ENCODE peak calls at places on chromosomes 13 and 19, in ten cellular contexts. X is GM13976, C is BE2C, W is right atrium auricular region, J is cardiac muscle cell, V is heart right ventricle, E is MCF 10A, Z is left lung, O is cardiac fibroblast, S is neural crest cell. H is an unnamed sample.

GRCh38 chr19:24062222-24062621 is 24.8 kb upstream of the ZNF254 start:
- DNase-seq in W (no peak), Z (no peak), C (no peak), V (no peak), O (no peak), S (no peak), X (no peak), E (no peak), J (no peak), H (no peak)

GRCh38 chr13:31967155-31967554 is 64.4 kb upstream of the FRY start:
- DNase-seq in Z (no peak), C (no peak), E (peak), S (no peak), O (no peak), V (no peak), X (no peak), J (no peak), W (no peak), H (no peak)

GRCh38 chr13:20721454-20722357 is 18.2 kb downstream of the IL17D start:
- DNase-seq in W (peak), S (no peak), C (no peak), J (peak), X (no peak), V (peak), O (peak), E (peak), Z (no peak), H (no peak)

GRCh38 chr19:40599331-40600085 is 1.7 kb upstream of the LTBP4 start:
- DNase-seq in W (no peak), X (no peak), O (no peak), S (no peak), C (no peak), J (no peak), E (no peak), Z (no peak), V (peak), H (no peak)

GRCh38 chr19:56108447-56109195 is 12.5 kb downstream of the ZNF787 start:
- DNase-seq in W (peak), O (peak), V (peak), J (no peak), S (no peak), E (no peak), Z (no peak), X (no peak), C (no peak), H (no peak)

GRCh38 chr13:110663491-110663890 is 42.4 kb downstream of the CARS2 start:
- DNase-seq in W (no peak), J (no peak), E (no peak), X (no peak), V (no peak), S (no peak), O (no peak), C (no peak), Z (no peak), H (no peak)

GRCh38 chr19:3253270-3253669 is 28.8 kb downstream of the CELF5 start:
- DNase-seq in Z (no peak), E (no peak), V (no peak), C (no peak), J (no peak), W (no peak), X (no peak), S (no peak), O (peak), H (no peak)

GRCh38 chr19:13953021-13953531 is 767 bp downstream of the DCAF15 start:
- DNase-seq in V (no peak), Z (no peak), E (peak), X (no peak), J (no peak), O (peak), C (no peak), S (no peak), W (no peak), H (no peak)

GRCh38 chr19:1087813-1088418 is 7.3 kb downstream of the POLR2E start:
- DNase-seq in E (no peak), V (no peak), S (no peak), Z (peak), O (no peak), W (peak), J (no peak), C (no peak), X (peak), H (no peak)

GRCh38 chr19:18046066-18046718 is 38.2 kb downstream of the ARRDC2 start:
- DNase-seq in O (peak), W (peak), E (peak), X (no peak), V (no peak), C (no peak), S (no peak), Z (no peak), J (no peak), H (no peak)

GRCh38 chr13:74778946-74779345 is 644.7 kb upstream of the KLF12 start:
- DNase-seq in S (no peak), V (no peak), C (no peak), X (no peak), O (peak), E (no peak), J (no peak), Z (no peak), W (no peak), H (no peak)

GRCh38 chr13:99040536-99041141 is 62.8 kb upstream of the DOCK9 start:
- DNase-seq in W (no peak), Z (no peak), V (no peak), C (no peak), O (no peak), E (no peak), S (no peak), J (no peak), X (no peak), H (no peak)

GRCh38 chr19:18391509-18392075 is 5.6 kb downstream of the GDF15 start:
- DNase-seq in X (no peak), C (no peak), V (no peak), O (no peak), S (no peak), E (no peak), J (no peak), Z (no peak), W (no peak), H (no peak)

GRCh38 chr19:4401482-4402170 is 814 bp upstream of the CHAF1A start:
- DNase-seq in C (no peak), V (no peak), O (no peak), E (no peak), Z (no peak), W (no peak), S (no peak), X (no peak), J (no peak), H (no peak)
- TF ChIP-seq CTCF in C (no peak), V (no peak), O (no peak), E (no peak), Z (no peak), W (no peak), S (no peak), X (no peak), J (no peak), H (no peak)

GRCh38 chr13:64993514-64994164 is 2236.5 kb downstream of the PCDH9 start:
- DNase-seq in X (no peak), S (no peak), V (no peak), E (no peak), Z (no peak), W (no peak), J (no peak), C (no peak), O (no peak), H (no peak)

GRCh38 chr13:64992314-64992713 is 2237.8 kb downstream of the PCDH9 start:
- DNase-seq in E (no peak), V (no peak), W (no peak), S (no peak), Z (no peak), J (no peak), O (no peak), C (no peak), X (no peak), H (no peak)

DNA sequence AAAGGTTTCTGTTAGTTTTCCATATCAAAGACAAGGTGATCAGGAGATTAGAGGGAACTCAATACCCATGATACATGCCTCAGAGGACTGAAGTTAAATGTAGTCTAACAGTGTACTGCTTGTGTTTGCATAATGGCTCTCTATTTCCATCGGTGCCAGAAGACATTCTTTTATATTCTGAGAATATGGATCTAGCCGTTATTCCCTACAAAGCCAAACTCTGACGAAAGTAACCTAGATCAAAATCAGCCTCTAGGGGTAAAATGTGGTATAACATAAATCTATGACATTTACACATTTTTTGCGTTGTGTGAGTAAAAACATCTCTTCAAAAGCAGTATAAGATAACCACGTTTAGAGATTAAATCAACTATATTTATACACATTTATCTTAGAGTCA is 2232.7 kb downstream of the PCDH9 start:
- DNase-seq in Z (no peak), J (no peak), E (no peak), S (no peak), X (no peak), V (no peak), C (no peak), O (no peak), W (no peak), H (no peak)
- TF ChIP-seq CTCF in Z (no peak), J (no peak), E (no peak), S (peak), X (no peak), V (no peak), C (peak), O (no peak), W (no peak), H (peak)

GRCh38 chr19:4368128-4368820 is 24.9 kb downstream of the MPND start:
- DNase-seq in S (no peak), O (no peak), X (no peak), E (peak), V (no peak), Z (no peak), J (no peak), W (no peak), C (peak), H (no peak)
- TF ChIP-seq CTCF in S (no peak), O (no peak), X (no peak), E (no peak), V (no peak), Z (no peak), J (no peak), W (no peak), C (no peak), H (no peak)

GRCh38 chr19:39533003-39533512 is 406 bp upstream of the EID2B start:
- DNase-seq in J (no peak), Z (no peak), V (no peak), S (no peak), E (no peak), X (no peak), C (no peak), O (no peak), W (no peak), H (no peak)
- TF ChIP-seq CTCF in J (no peak), Z (peak), V (no peak), S (peak), E (no peak), X (no peak), C (no peak), O (no peak), W (no peak), H (no peak)

GRCh38 chr19:44592451-44592890 is 20.9 kb upstream of the IGSF23 start:
- DNase-seq in O (no peak), W (no peak), X (no peak), Z (no peak), J (no peak), S (no peak), V (no peak), C (no peak), E (no peak), H (no peak)

GRCh38 chr19:44590245-44591059 is 22.9 kb upstream of the IGSF23 start:
- DNase-seq in C (no peak), S (no peak), X (no peak), W (no peak), Z (no peak), V (no peak), O (no peak), E (no peak), J (no peak), H (no peak)

GRCh38 chr19:44588753-44589112 is 24.6 kb upstream of the IGSF23 start:
- DNase-seq in J (no peak), S (no peak), V (no peak), C (no peak), Z (no peak), O (no peak), X (no peak), E (no peak), W (no peak), H (no peak)

GRCh38 chr19:44585371-44586141 is 27.8 kb upstream of the IGSF23 start:
- DNase-seq in V (no peak), X (no peak), J (no peak), S (no peak), W (no peak), O (peak), C (no peak), Z (no peak), E (peak), H (no peak)

GRCh38 chr19:44587863-44588752 is 25.3 kb upstream of the IGSF23 start:
- DNase-seq in X (no peak), Z (no peak), O (peak), E (peak), W (no peak), V (no peak), S (no peak), J (no peak), C (no peak), H (no peak)
- TF ChIP-seq CTCF in X (no peak), Z (no peak), O (peak), E (peak), W (peak), V (no peak), S (no peak), J (peak), C (peak), H (no peak)

GRCh38 chr19:35055715-35056179 is 14.2 kb downstream of the HPN start:
- DNase-seq in O (no peak), Z (no peak), S (no peak), V (no peak), E (peak), W (no peak), J (no peak), X (peak), C (no peak), H (no peak)
- TF ChIP-seq CTCF in O (no peak), Z (no peak), S (no peak), V (no peak), E (peak), W (peak), J (no peak), X (peak), C (peak), H (peak)

GRCh38 chr19:47187797-47188196 is 43.2 kb downstream of the BBC3 start:
- DNase-seq in Z (no peak), O (no peak), W (no peak), J (no peak), E (no peak), C (no peak), X (no peak), V (no peak), S (no peak), H (no peak)
- TF ChIP-seq CTCF in Z (no peak), O (no peak), W (no peak), J (no peak), E (no peak), C (no peak), X (no peak), V (no peak), S (no peak), H (no peak)

DNA sequence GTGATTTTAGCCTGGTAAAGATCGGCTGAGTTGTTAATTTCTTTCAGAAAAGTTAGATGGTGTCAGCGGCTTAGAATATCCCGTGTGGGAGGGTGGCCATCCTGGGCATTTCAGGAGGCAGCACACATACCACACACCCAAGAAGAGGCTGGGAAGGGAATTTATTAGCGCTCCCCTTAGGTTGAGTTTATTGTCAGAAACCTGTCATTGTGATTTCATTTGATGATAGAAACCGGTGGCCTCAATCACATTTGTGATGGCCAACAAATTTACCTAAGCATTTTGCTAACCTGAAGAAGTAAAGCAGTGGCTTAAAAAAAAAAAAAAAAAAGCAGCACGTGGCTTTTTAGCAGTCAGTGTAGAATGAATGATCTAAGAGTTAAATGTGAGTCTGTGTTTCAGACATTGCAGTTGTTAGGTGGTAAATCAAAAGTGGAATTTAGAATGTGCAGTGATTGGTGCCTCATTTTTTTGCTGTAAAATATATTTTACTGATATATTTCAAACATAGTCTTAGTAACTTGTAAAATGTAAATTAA is 2.7 kb downstream of the SIPA1L3 start:
- DNase-seq in V (no peak), J (no peak), E (no peak), Z (no peak), C (no peak), W (no peak), S (no peak), X (no peak), O (no peak), H (no peak)
- TF ChIP-seq CTCF in V (no peak), J (no peak), E (no peak), Z (no peak), C (no peak), W (no peak), S (no peak), X (no peak), O (no peak), H (no peak)

GRCh38 chr13:26810095-26810494 is 49.5 kb upstream of the GPR12 start:
- DNase-seq in X (no peak), E (no peak), W (no peak), S (no peak), V (no peak), Z (no peak), C (no peak), J (no peak), O (no peak), H (no peak)

GRCh38 chr13:26813626-26814348 is 53.2 kb upstream of the GPR12 start:
- DNase-seq in J (no peak), X (no peak), E (peak), W (no peak), S (no peak), Z (no peak), V (no peak), C (no peak), O (no peak), H (no peak)

GRCh38 chr13:26816876-26817275 is 56.3 kb upstream of the GPR12 start:
- DNase-seq in C (no peak), O (no peak), Z (no peak), X (no peak), E (no peak), S (no peak), W (no peak), J (peak), V (no peak), H (no peak)

GRCh38 chr13:26806891-26807290 is 46.3 kb upstream of the GPR12 start:
- DNase-seq in V (no peak), C (no peak), S (no peak), W (no peak), E (no peak), X (no peak), Z (no peak), J (no peak), O (no peak), H (no peak)

GRCh38 chr13:26811636-26812035 is 51.0 kb upstream of the GPR12 start:
- DNase-seq in Z (no peak), J (no peak), C (no peak), W (no peak), X (no peak), E (no peak), V (no peak), O (no peak), S (no peak), H (no peak)
- TF ChIP-seq CTCF in Z (no peak), J (no peak), C (no peak), W (no peak), X (no peak), E (no peak), V (no peak), O (no peak), S (no peak), H (no peak)

GRCh38 chr19:38556521-38557174 is 61.1 kb downstream of the MAP4K1 start:
- DNase-seq in J (no peak), O (no peak), Z (no peak), C (no peak), W (no peak), E (peak), V (no peak), S (no peak), X (no peak), H (no peak)
- TF ChIP-seq CTCF in J (peak), O (peak), Z (no peak), C (peak), W (no peak), E (peak), V (no peak), S (peak), X (no peak), H (peak)

H was measured in progenitor cell of endocrine pancreas.